ENCODE peak calls at places on chromosomes 2 and 18, in five cellular contexts. One of them, this sample, is unnamed.

GRCh38 chr2:218832520-218832919 is 917 bp upstream of the PRKAG3 start:
- DNase-seq in spleen: peak; percentile 44
- DNase-seq in BJ: no peak
- DNase-seq in keratinocyte: no peak
- DNase-seq in adrenal gland: no peak
- DNase-seq in this sample: peak; percentile 16

GRCh38 chr18:32378705-32379104 is 92.0 kb downstream of the GAREM1 start:
- DNase-seq in adrenal gland: peak; percentile 68
- DNase-seq in keratinocyte: no peak
- DNase-seq in BJ: no peak
- DNase-seq in spleen: no peak
- DNase-seq in this sample: peak; percentile 80

GRCh38 chr2:20836521-20836920 is 13.6 kb upstream of the LDAH start:
- DNase-seq in spleen: no peak
- DNase-seq in BJ: no peak
- DNase-seq in keratinocyte: no peak
- DNase-seq in adrenal gland: no peak
- DNase-seq in this sample: no peak

GRCh38 chr2:86066007-86066578 is 39.6 kb downstream of the POLR1A start:
- DNase-seq in BJ: no peak
- DNase-seq in spleen: no peak
- DNase-seq in keratinocyte: no peak
- DNase-seq in adrenal gland: no peak
- DNase-seq in this sample: no peak

GRCh38 chr2:58709274-58709673 is 468.1 kb upstream of the FANCL start:
- DNase-seq in BJ: no peak
- DNase-seq in adrenal gland: no peak
- DNase-seq in spleen: no peak
- DNase-seq in keratinocyte: no peak
- DNase-seq in this sample: no peak

GRCh38 chr18:3411327-3411726 is 38.6 kb upstream of the TGIF1 start:
- DNase-seq in adrenal gland: no peak
- DNase-seq in spleen: no peak
- DNase-seq in BJ: no peak
- DNase-seq in keratinocyte: no peak
- DNase-seq in this sample: no peak

GRCh38 chr2:11346129-11346528 is 1.7 kb upstream of the ROCK2 start:
- DNase-seq in BJ: no peak
- DNase-seq in adrenal gland: no peak
- DNase-seq in keratinocyte: no peak
- DNase-seq in spleen: no peak
- DNase-seq in this sample: no peak

GRCh38 chr2:38077431-38077769 is 1.4 kb upstream of the CYP1B1 start:
- DNase-seq in adrenal gland: peak; percentile 18
- DNase-seq in spleen: no peak
- DNase-seq in BJ: no peak
- DNase-seq in keratinocyte: no peak
- DNase-seq in this sample: no peak

GRCh38 chr2:99595373-99595772 is 105.6 kb upstream of the REV1 start:
- DNase-seq in spleen: no peak
- DNase-seq in BJ: no peak
- DNase-seq in adrenal gland: no peak
- DNase-seq in keratinocyte: no peak
- DNase-seq in this sample: no peak

GRCh38 chr2:129908721-129909373 is 70.6 kb upstream of the RAB6C start:
- DNase-seq in adrenal gland: no peak
- DNase-seq in keratinocyte: no peak
- DNase-seq in spleen: no peak
- DNase-seq in BJ: no peak
- DNase-seq in this sample: no peak

GRCh38 chr2:126650994-126651393 is 5.0 kb upstream of the GYPC start:
- DNase-seq in keratinocyte: no peak
- DNase-seq in BJ: no peak
- DNase-seq in adrenal gland: no peak
- DNase-seq in spleen: no peak
- DNase-seq in this sample: no peak

GRCh38 chr18:54904521-54904920 is 54.7 kb downstream of the CCDC68 start:
- DNase-seq in keratinocyte: peak; percentile 5
- DNase-seq in spleen: no peak
- DNase-seq in BJ: no peak
- DNase-seq in adrenal gland: no peak
- DNase-seq in this sample: no peak

GRCh38 chr2:73006969-73007710 is 64.4 kb downstream of the SFXN5 start:
- DNase-seq in keratinocyte: no peak
- DNase-seq in spleen: no peak
- DNase-seq in BJ: no peak
- DNase-seq in adrenal gland: no peak
- DNase-seq in this sample: peak; percentile 77

GRCh38 chr18:50042611-50043010 is 152.3 kb downstream of the MYO5B start:
- DNase-seq in spleen: no peak
- DNase-seq in BJ: no peak
- DNase-seq in keratinocyte: no peak
- DNase-seq in adrenal gland: no peak
- DNase-seq in this sample: no peak

GRCh38 chr2:135743860-135744259 is 2.2 kb downstream of the UBXN4 start:
- DNase-seq in adrenal gland: no peak
- DNase-seq in keratinocyte: no peak
- DNase-seq in BJ: no peak
- DNase-seq in spleen: no peak
- DNase-seq in this sample: no peak
- H3K4me3 ChIP-seq in adrenal gland: peak overlapping the region; percentile 90
- H3K4me3 ChIP-seq in keratinocyte: no peak overlapping the region
- H3K4me3 ChIP-seq in BJ: peak overlapping the region; percentile 87
- H3K4me3 ChIP-seq in spleen: no peak overlapping the region
- H3K4me3 ChIP-seq in this sample: peak overlapping the region; percentile 90

DNA sequence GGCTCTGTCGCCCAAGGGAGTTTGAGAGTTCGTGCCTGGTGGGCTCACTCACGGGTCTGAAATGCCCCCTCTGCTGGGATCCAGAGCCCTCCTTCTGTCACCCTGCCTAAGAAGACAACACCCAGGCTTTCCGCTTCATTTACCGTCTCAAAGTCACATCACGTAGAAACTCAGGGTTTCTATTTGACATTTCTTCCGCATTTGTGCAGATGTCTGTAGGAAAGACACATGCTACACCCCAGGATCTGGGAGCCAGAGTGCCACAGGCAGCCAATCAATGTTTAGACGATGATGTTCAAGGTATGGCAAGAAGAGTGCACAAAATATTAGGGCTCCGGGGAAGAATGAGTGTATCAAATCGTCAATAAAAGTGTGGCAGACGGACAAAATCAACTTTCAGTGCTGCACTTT is 24.4 kb upstream of the ACKR3 start:
- DNase-seq in keratinocyte: no peak
- DNase-seq in spleen: no peak
- DNase-seq in BJ: no peak
- DNase-seq in adrenal gland: no peak
- DNase-seq in this sample: no peak
- H3K4me3 ChIP-seq in keratinocyte: no peak overlapping the region
- H3K4me3 ChIP-seq in spleen: no peak overlapping the region
- H3K4me3 ChIP-seq in BJ: no peak overlapping the region
- H3K4me3 ChIP-seq in adrenal gland: no peak overlapping the region
- H3K4me3 ChIP-seq in this sample: no peak overlapping the region

GRCh38 chr18:12656671-12657047 is 1.2 kb downstream of the SPIRE1 start:
- DNase-seq in BJ: no peak
- DNase-seq in keratinocyte: no peak
- DNase-seq in spleen: no peak
- DNase-seq in adrenal gland: no peak
- DNase-seq in this sample: peak; percentile 45
- H3K4me3 ChIP-seq in BJ: peak overlapping the region; percentile 74
- H3K4me3 ChIP-seq in keratinocyte: peak overlapping the region; percentile 85
- H3K4me3 ChIP-seq in spleen: peak overlapping the region; percentile 75
- H3K4me3 ChIP-seq in adrenal gland: peak overlapping the region; percentile 97
- H3K4me3 ChIP-seq in this sample: peak overlapping the region; percentile 73

GRCh38 chr2:202249864-202250263 is 11.5 kb upstream of the SUMO1 start:
- DNase-seq in keratinocyte: no peak
- DNase-seq in adrenal gland: no peak
- DNase-seq in BJ: no peak
- DNase-seq in spleen: no peak
- DNase-seq in this sample: no peak

GRCh38 chr2:202251494-202251893 is 13.1 kb upstream of the SUMO1 start:
- DNase-seq in spleen: no peak
- DNase-seq in keratinocyte: no peak
- DNase-seq in adrenal gland: no peak
- DNase-seq in BJ: no peak
- DNase-seq in this sample: peak; percentile 81

DNA sequence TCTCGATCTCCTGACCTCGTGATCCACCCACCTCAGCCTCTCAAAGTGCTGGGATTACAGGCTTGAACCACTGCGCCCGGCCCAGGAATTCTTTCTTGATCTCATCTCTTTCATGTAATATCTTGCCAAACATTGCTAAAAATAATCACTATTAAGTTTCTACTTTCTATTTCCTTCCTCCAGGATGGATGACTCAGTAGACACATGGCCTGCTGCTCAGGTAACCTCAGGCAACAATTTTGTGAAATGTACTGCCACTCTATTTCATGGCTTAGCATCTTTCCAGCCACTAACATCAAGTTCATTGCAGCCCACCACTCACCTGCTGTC is 11.1 kb upstream of the SUMO1 start:
- DNase-seq in keratinocyte: no peak
- DNase-seq in BJ: no peak
- DNase-seq in spleen: no peak
- DNase-seq in adrenal gland: no peak
- DNase-seq in this sample: no peak
- H3K4me3 ChIP-seq in keratinocyte: no peak overlapping the region
- H3K4me3 ChIP-seq in BJ: no peak overlapping the region
- H3K4me3 ChIP-seq in spleen: no peak overlapping the region
- H3K4me3 ChIP-seq in adrenal gland: no peak overlapping the region
- H3K4me3 ChIP-seq in this sample: no peak overlapping the region

GRCh38 chr2:170155723-170156253 is 22.2 kb upstream of the MYO3B start:
- DNase-seq in spleen: no peak
- DNase-seq in BJ: no peak
- DNase-seq in keratinocyte: no peak
- DNase-seq in adrenal gland: no peak
- DNase-seq in this sample: peak; percentile 26
- H3K4me3 ChIP-seq in spleen: no peak overlapping the region
- H3K4me3 ChIP-seq in BJ: no peak overlapping the region
- H3K4me3 ChIP-seq in keratinocyte: no peak overlapping the region
- H3K4me3 ChIP-seq in adrenal gland: no peak overlapping the region
- H3K4me3 ChIP-seq in this sample: no peak overlapping the region